ENCODE peak calls at places on chromosome 4, in four cellular contexts. B is endodermal cell, I is SJSA1, P is IMR-90. U is an unnamed sample.

GRCh38 chr4:42411803-42412202 is 14.5 kb downstream of the SHISA3 start:
- DNase-seq in I (no peak), P (peak; percentile 27), B (no peak), U (no peak)

GRCh38 chr4:147843162-147843561 is 111.3 kb downstream of the ARHGAP10 start:
- DNase-seq in I (no peak), P (no peak), B (peak; percentile 68), U (no peak)

GRCh38 chr4:680565-680930 is 6.2 kb downstream of the MYL5 start:
- DNase-seq in P (no peak), B (no peak), I (no peak), U (no peak)

GRCh38 chr4:181161669-181162068 is 1081.5 kb upstream of the TENM3 start:
- DNase-seq in P (no peak), B (no peak), I (no peak), U (no peak)

GRCh38 chr4:140049924-140050681 is 103.9 kb downstream of the MAML3 start:
- DNase-seq in P (peak; percentile 48), I (no peak), B (peak; percentile 78), U (no peak)

GRCh38 chr4:4762909-4763814 is 96.3 kb upstream of the MSX1 start:
- DNase-seq in I (no peak), B (peak; percentile 91), P (peak; percentile 59), U (no peak)

GRCh38 chr4:153152453-153153338 is 51.5 kb upstream of the TRIM2 start:
- DNase-seq in I (peak; percentile 69), P (peak; percentile 23), B (peak; percentile 88), U (no peak)

GRCh38 chr4:129014566-129015509 is 78.5 kb downstream of the SCLT1 start:
- DNase-seq in I (no peak), P (peak; percentile 14), B (no peak), U (no peak)

GRCh38 chr4:88939697-88940096 is 117.3 kb downstream of the FAM13A start:
- DNase-seq in P (peak; percentile 69), I (no peak), B (no peak), U (no peak)

GRCh38 chr4:113449407-113449974 is 312.0 kb downstream of the CAMK2D start:
- DNase-seq in P (no peak), B (no peak), I (no peak), U (no peak)

GRCh38 chr4:109419679-109420078 is 13.9 kb upstream of the SEC24B start:
- DNase-seq in P (no peak), I (no peak), B (peak; percentile 80), U (no peak)

GRCh38 chr4:132646186-132646585 is 502.9 kb upstream of the PCDH10 start:
- DNase-seq in P (no peak), I (no peak), B (no peak), U (no peak)

GRCh38 chr4:28464823-28465222 is 1604.2 kb downstream of the STIM2 start:
- DNase-seq in B (no peak), P (no peak), I (no peak), U (no peak)

GRCh38 chr4:74823194-74823593 is 28.9 kb upstream of the BTC start:
- DNase-seq in P (no peak), B (no peak), I (no peak), U (no peak)

GRCh38 chr4:74821541-74821940 is 27.2 kb upstream of the BTC start:
- DNase-seq in B (no peak), P (no peak), I (no peak), U (no peak)

GRCh38 chr4:74822603-74823002 is 28.3 kb upstream of the BTC start:
- DNase-seq in P (no peak), I (no peak), B (peak; percentile 45), U (no peak)
- H3K9me3 ChIP-seq in P (no peaks in the 10 kb centered on the region), I (no peaks in the 10 kb centered on the region), B (peaks cover 10% of the 10 kb centered on the region), U (no peaks in the 10 kb centered on the region)

GRCh38 chr4:68803013-68803412 is 12.8 kb upstream of the UGT2B10 start:
- DNase-seq in P (no peak), B (no peak), I (no peak), U (no peak)

GRCh38 chr4:68797048-68797447 is 18.7 kb upstream of the UGT2B10 start:
- DNase-seq in I (no peak), B (no peak), P (no peak), U (no peak)

GRCh38 chr4:68797618-68798017 is 18.2 kb upstream of the UGT2B10 start:
- DNase-seq in P (no peak), I (no peak), B (no peak), U (no peak)
- H3K4me1 ChIP-seq in P (no peaks in the 10 kb centered on the region), I (no peaks in the 10 kb centered on the region), B (no peaks in the 10 kb centered on the region), U (no peaks in the 10 kb centered on the region)

DNA sequence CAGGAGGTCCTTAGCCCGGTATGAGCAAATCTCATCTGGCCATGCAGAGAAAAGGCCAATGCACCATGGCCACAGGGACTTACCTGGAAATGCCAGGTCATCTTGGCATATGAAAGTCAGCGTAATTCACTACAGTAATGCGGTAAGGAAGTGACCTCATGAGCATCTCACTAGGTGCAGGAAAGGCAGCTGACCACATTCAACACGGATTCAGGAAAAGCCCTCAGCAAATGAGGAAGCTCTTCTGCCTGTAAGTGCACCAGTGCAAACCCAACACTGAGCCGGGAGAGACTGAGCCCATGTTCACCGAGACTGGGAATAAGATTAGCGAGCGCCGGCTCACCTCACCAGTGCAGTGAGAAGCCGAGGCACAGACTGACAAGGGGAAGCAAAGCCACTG is 23.7 kb downstream of the LRPAP1 start:
- DNase-seq in B (no peak), I (no peak), P (no peak), U (no peak)
- H3K9me3 ChIP-seq in B (no peaks in the 10 kb centered on the region), I (no peaks in the 10 kb centered on the region), P (no peaks in the 10 kb centered on the region), U (no peaks in the 10 kb centered on the region)

GRCh38 chr4:122775039-122775438 is 42.5 kb downstream of the BBS12 start:
- DNase-seq in I (no peak), P (no peak), B (no peak), U (no peak)
- H3K4me1 ChIP-seq in I (peaks cover 34% of the 10 kb centered on the region), P (peaks cover 18% of the 10 kb centered on the region), B (no peaks in the 10 kb centered on the region), U (no peaks in the 10 kb centered on the region)

GRCh38 chr4:166400270-166400894 is 527.3 kb downstream of the TLL1 start:
- DNase-seq in B (no peak), I (no peak), P (no peak), U (no peak)
- H3K9me3 ChIP-seq in B (no peaks in the 10 kb centered on the region), I (no peaks in the 10 kb centered on the region), P (peaks cover 2% of the 10 kb centered on the region), U (no peaks in the 10 kb centered on the region)

GRCh38 chr4:163591614-163592020 is 97.1 kb downstream of the TMA16 start:
- DNase-seq in I (no peak), B (no peak), P (no peak), U (no peak)

GRCh38 chr4:163592207-163592606 is 97.7 kb downstream of the TMA16 start:
- DNase-seq in I (no peak), P (no peak), B (no peak), U (no peak)

GRCh38 chr4:163590103-163590502 is 95.6 kb downstream of the TMA16 start:
- DNase-seq in P (no peak), B (no peak), I (no peak), U (no peak)

GRCh38 chr4:163587867-163588266 is 93.4 kb downstream of the TMA16 start:
- DNase-seq in I (no peak), B (peak; percentile 61), P (no peak), U (no peak)

GRCh38 chr4:163590609-163591264 is 96.2 kb downstream of the TMA16 start:
- DNase-seq in P (no peak), B (no peak), I (no peak), U (no peak)
- H3K4me1 ChIP-seq in P (no peaks in the 10 kb centered on the region), B (no peaks in the 10 kb centered on the region), I (no peaks in the 10 kb centered on the region), U (no peaks in the 10 kb centered on the region)

DNA sequence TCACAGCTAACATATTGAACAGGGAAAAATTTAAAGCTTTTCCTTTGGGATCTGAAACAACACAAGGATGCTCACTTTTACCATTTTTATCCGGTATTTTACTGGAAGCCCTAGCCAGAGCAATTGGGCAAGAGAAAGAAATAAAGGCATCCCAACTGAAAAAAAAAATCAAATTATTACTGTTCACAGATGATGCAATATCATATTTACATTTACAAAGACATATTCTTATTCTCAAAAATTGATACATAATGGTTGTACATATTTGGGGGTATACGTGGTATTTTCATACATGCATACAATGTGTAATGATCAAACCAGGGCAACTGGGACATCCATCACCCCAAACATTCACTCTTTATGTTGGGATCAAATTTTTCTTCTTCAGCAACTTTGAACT is 337.0 kb upstream of the SLC7A11 start:
- DNase-seq in P (no peak), I (no peak), B (no peak), U (no peak)
- H3K9me3 ChIP-seq in P (peaks cover 4% of the 10 kb centered on the region), I (peaks cover 4% of the 10 kb centered on the region), B (peaks cover 20% of the 10 kb centered on the region), U (no peaks in the 10 kb centered on the region)

U was measured in Panc1.